ENCODE peak calls at places on chromosome 7, in eight cellular contexts. Z is dorsolateral prefrontal cortex; B is substantia nigra; C is NCI-H1436; G is left kidney; M is colonic mucosa; I is activated naive CD4-positive, alpha-beta T cell treated with anti-CD3 and anti-CD28 coated beads for 36 hours; K is AG08396. D is an unnamed sample.

GRCh38 chr7:74515276-74515675 is 61.6 kb downstream of the GTF2IRD1 start:
- DNase-seq in Z (no peak), B (no peak), C (no peak), G (no peak), M (no peak), I (no peak), K (no peak), D (no peak)

GRCh38 chr7:32670105-32670504 is 174.8 kb downstream of the AVL9 start:
- DNase-seq in Z (no peak), B (no peak), C (no peak), G (peak), M (peak), I (no peak), K (no peak), D (no peak)

GRCh38 chr7:159103382-159104187 is 41.1 kb downstream of the VIPR2 start:
- DNase-seq in Z (peak), B (no peak), C (no peak), G (no peak), M (no peak), I (no peak), K (no peak), D (peak)

GRCh38 chr7:22543169-22543568 is 43.2 kb upstream of the STEAP1B start:
- DNase-seq in Z (no peak), B (no peak), C (no peak), G (no peak), M (no peak), I (no peak), K (no peak), D (no peak)

GRCh38 chr7:123823898-123824753 is 20.8 kb upstream of the HYAL4 start:
- DNase-seq in Z (no peak), B (no peak), C (no peak), G (no peak), M (no peak), I (peak), K (no peak), D (no peak)

GRCh38 chr7:96329189-96329588 is 7.3 kb upstream of the SLC25A13 start:
- DNase-seq in Z (no peak), B (no peak), C (no peak), G (no peak), M (no peak), I (no peak), K (no peak), D (no peak)

GRCh38 chr7:121797283-121798037 is 75.5 kb upstream of the PTPRZ1 start:
- DNase-seq in Z (peak), B (no peak), C (no peak), G (peak), M (no peak), I (no peak), K (no peak), D (no peak)

GRCh38 chr7:151304856-151305255 is 36.8 kb upstream of the NUB1 start:
- DNase-seq in Z (no peak), B (no peak), C (no peak), G (peak), M (no peak), I (no peak), K (no peak), D (no peak)

GRCh38 chr7:5702876-5703571 is 78.4 kb downstream of the RNF216 start:
- DNase-seq in Z (peak), B (peak), C (no peak), G (peak), M (no peak), I (no peak), K (no peak), D (peak)

GRCh38 chr7:36304099-36304425 is 85.6 kb upstream of the ANLN start:
- DNase-seq in Z (no peak), B (no peak), C (no peak), G (no peak), M (no peak), I (no peak), K (no peak), D (no peak)

GRCh38 chr7:101265622-101266516 is 21.0 kb upstream of the FIS1 start:
- DNase-seq in Z (no peak), B (no peak), C (no peak), G (no peak), M (no peak), I (no peak), K (no peak), D (no peak)

GRCh38 chr7:47073284-47073683 is 508.6 kb downstream of the TNS3 start:
- DNase-seq in Z (no peak), B (no peak), C (no peak), G (no peak), M (no peak), I (no peak), K (no peak), D (no peak)

GRCh38 chr7:17234398-17235021 is 63.9 kb upstream of the AHR start:
- DNase-seq in Z (no peak), B (no peak), C (no peak), G (peak), M (peak), I (peak), K (peak), D (no peak)

GRCh38 chr7:130160023-130160422 is 45.2 kb downstream of the TMEM209 start:
- DNase-seq in Z (no peak), B (no peak), C (no peak), G (no peak), M (no peak), I (no peak), K (no peak), D (no peak)

GRCh38 chr7:37690206-37690605 is 6.6 kb downstream of the GPR141 start:
- DNase-seq in Z (no peak), B (no peak), C (no peak), G (no peak), M (no peak), I (no peak), K (no peak), D (no peak)

GRCh38 chr7:30548762-30549344 is 44.2 kb upstream of the GGCT start:
- DNase-seq in Z (peak), B (peak), C (peak), G (peak), M (peak), I (peak), K (peak), D (no peak)

GRCh38 chr7:80767655-80768054 is 129.2 kb downstream of the CD36 start:
- DNase-seq in Z (no peak), B (no peak), C (no peak), G (no peak), M (no peak), I (no peak), K (no peak), D (no peak)

GRCh38 chr7:120060283-120060682 is 212.7 kb upstream of the KCND2 start:
- DNase-seq in Z (no peak), B (no peak), C (no peak), G (no peak), M (no peak), I (no peak), K (peak), D (no peak)

GRCh38 chr7:36264123-36264916 is 111.3 kb downstream of the EEPD1 start:
- DNase-seq in Z (no peak), B (no peak), C (no peak), G (no peak), M (no peak), I (no peak), K (no peak), D (no peak)

GRCh38 chr7:75870557-75870956 is 8.3 kb upstream of the RHBDD2 start:
- DNase-seq in Z (no peak), B (no peak), C (no peak), G (no peak), M (no peak), I (peak), K (no peak), D (no peak)

GRCh38 chr7:17660116-17660515 is 280.2 kb downstream of the SNX13 start:
- DNase-seq in Z (no peak), B (no peak), C (no peak), G (no peak), M (no peak), I (no peak), K (no peak), D (no peak)

GRCh38 chr7:156492170-156492569 is 148.4 kb upstream of the RNF32 start:
- DNase-seq in Z (no peak), B (no peak), C (no peak), G (no peak), M (no peak), I (no peak), K (no peak), D (no peak)

GRCh38 chr7:100563809-100564400 is 9.8 kb downstream of the SAP25 start:
- DNase-seq in Z (peak), B (peak), C (no peak), G (peak), M (peak), I (peak), K (peak), D (peak)

GRCh38 chr7:19248681-19249080 is 103.5 kb upstream of the FERD3L start:
- DNase-seq in Z (no peak), B (no peak), C (no peak), G (no peak), M (no peak), I (no peak), K (peak), D (no peak)

GRCh38 chr7:101804642-101805401 is 12.6 kb upstream of the CUX1 start:
- DNase-seq in Z (no peak), B (no peak), C (peak), G (peak), M (peak), I (peak), K (no peak), D (no peak)

GRCh38 chr7:27107901-27108381 is 5.5 kb upstream of the HOXA2 start:
- DNase-seq in Z (no peak), B (no peak), C (no peak), G (peak), M (no peak), I (no peak), K (no peak), D (peak)

GRCh38 chr7:50446542-50446960 is 3.6 kb downstream of the FIGNL1 start:
- DNase-seq in Z (no peak), B (no peak), C (no peak), G (no peak), M (no peak), I (peak), K (no peak), D (no peak)

GRCh38 chr7:37908221-37908788 is 8.3 kb downstream of the SFRP4 start:
- DNase-seq in Z (no peak), B (no peak), C (no peak), G (no peak), M (no peak), I (no peak), K (peak), D (no peak)

GRCh38 chr7:90401989-90402388 is 1.3 kb upstream of the CLDN12 start:
- DNase-seq in Z (no peak), B (no peak), C (no peak), G (peak), M (peak), I (no peak), K (no peak), D (no peak)

GRCh38 chr7:29270979-29271658 is 76.5 kb downstream of the CHN2 start:
- DNase-seq in Z (no peak), B (no peak), C (no peak), G (peak), M (no peak), I (no peak), K (no peak), D (no peak)

GRCh38 chr7:68684246-68684850 is 913.9 kb upstream of the AUTS2 start:
- DNase-seq in Z (no peak), B (no peak), C (peak), G (peak), M (no peak), I (no peak), K (no peak), D (no peak)

GRCh38 chr7:30379741-30380140 is 95.3 kb downstream of the ZNRF2 start:
- DNase-seq in Z (no peak), B (no peak), C (no peak), G (no peak), M (no peak), I (no peak), K (no peak), D (no peak)

GRCh38 chr7:51685794-51686193 is 369.2 kb upstream of the COBL start:
- DNase-seq in Z (no peak), B (no peak), C (no peak), G (no peak), M (no peak), I (no peak), K (no peak), D (no peak)

GRCh38 chr7:19177269-19177668 is 32.0 kb upstream of the FERD3L start:
- DNase-seq in Z (no peak), B (no peak), C (no peak), G (no peak), M (no peak), I (no peak), K (no peak), D (no peak)

GRCh38 chr7:157892751-157893150 is 555.9 kb downstream of the DNAJB6 start:
- DNase-seq in Z (no peak), B (no peak), C (no peak), G (no peak), M (no peak), I (no peak), K (no peak), D (peak)

GRCh38 chr7:144384071-144384470 is 19.4 kb downstream of the NOBOX start:
- DNase-seq in Z (no peak), B (no peak), C (no peak), G (peak), M (peak), I (no peak), K (no peak), D (no peak)

GRCh38 chr7:18198868-18199267 is 171.2 kb upstream of the PRPS1L1 start:
- DNase-seq in Z (no peak), B (no peak), C (no peak), G (no peak), M (no peak), I (no peak), K (no peak), D (no peak)

GRCh38 chr7:121313793-121314676 is 14.8 kb upstream of the WNT16 start:
- DNase-seq in Z (no peak), B (no peak), C (peak), G (peak), M (peak), I (no peak), K (no peak), D (no peak)